ENCODE peak calls at places on chromosome 14, in five cellular contexts. N is kidney tubule cell, K is nephron progenitor cell, L is mucosa of descending colon, P is RPMI8226. B is an unnamed sample.
A peak's percentile ranks its signal among the peaks of the same experiment; 100 is the strongest.

GRCh38 chr14:23182372-23183014 is 967 bp downstream of the SLC7A8 start:
- DNase-seq in P (peak; percentile 63), N (peak; percentile 30), K (peak; percentile 66), L (peak; percentile 74), B (no peak)

GRCh38 chr14:102927878-102928411 is 5.5 kb downstream of the AMN start:
- DNase-seq in L (peak; percentile 55), N (no peak), K (peak; percentile 33), P (no peak), B (no peak)

GRCh38 chr14:70177092-70177491 is 11.7 kb downstream of the SLC8A3 start:
- DNase-seq in P (no peak), N (no peak), L (no peak), K (no peak), B (no peak)

GRCh38 chr14:34722723-34723545 is 8.5 kb upstream of the CFL2 start:
- DNase-seq in K (peak; percentile 43), N (peak; percentile 63), L (peak; percentile 69), P (peak; percentile 29), B (peak; percentile 36)

GRCh38 chr14:81005540-81006228 is 50.3 kb downstream of the TSHR start:
- DNase-seq in P (no peak), N (no peak), K (no peak), L (no peak), B (no peak)

GRCh38 chr14:65251213-65251612 is 148.9 kb upstream of the MAX start:
- DNase-seq in L (no peak), N (peak; percentile 56), K (no peak), P (no peak), B (no peak)

GRCh38 chr14:75660238-75660629 is 442 bp downstream of the ERG28 start:
- DNase-seq in N (no peak), K (no peak), P (no peak), L (no peak), B (no peak)

GRCh38 chr14:103733651-103734050 is 18.0 kb downstream of the ZFYVE21 start:
- DNase-seq in L (no peak), P (no peak), N (peak; percentile 60), K (no peak), B (no peak)

GRCh38 chr14:82403972-82404371 is 870.3 kb upstream of the SEL1L start:
- DNase-seq in L (no peak), P (no peak), K (no peak), N (no peak), B (no peak)

GRCh38 chr14:30621354-30621953 is 665 bp upstream of the SCFD1 start:
- DNase-seq in K (no peak), L (peak; percentile 51), P (peak; percentile 10), N (no peak), B (no peak)

GRCh38 chr14:101446387-101446969 is 114.8 kb upstream of the DIO3 start:
- DNase-seq in L (no peak), N (no peak), P (no peak), K (no peak), B (no peak)

GRCh38 chr14:74562515-74563232 is 49.4 kb downstream of the LTBP2 start:
- DNase-seq in L (no peak), K (no peak), N (no peak), P (no peak), B (no peak)

GRCh38 chr14:93729993-93730392 is 58.3 kb downstream of the PRIMA1 start:
- DNase-seq in P (peak; percentile 79), K (no peak), L (no peak), N (peak; percentile 20), B (no peak)

GRCh38 chr14:69043598-69044267 is 64.6 kb upstream of the ACTN1 start:
- DNase-seq in N (peak; percentile 81), L (no peak), P (no peak), K (no peak), B (no peak)

B was measured in GM19239.